ENCODE peak calls at places on chromosomes 1 and 21, in nine cellular contexts. One of them, this sample, is unnamed.

GRCh38 chr1:225423518-225423855 is 4.4 kb downstream of the LBR start:
- DNase-seq in islet precursor cell: no peak
- DNase-seq in bronchial epithelial cell: no peak
- DNase-seq in esophagus muscularis mucosa: no peak
- DNase-seq in NCI-H187 treated with DMSO at 0.1 percent for 48 hours: no peak
- DNase-seq in fibroblast of the aortic adventitia: no peak
- DNase-seq in SHP77: no peak
- DNase-seq in transverse colon: no peak
- DNase-seq in GM13977: no peak
- DNase-seq in this sample: no peak

GRCh38 chr1:86858524-86859261 is 55.2 kb downstream of the SELENOF start:
- DNase-seq in islet precursor cell: no peak
- DNase-seq in fibroblast of the aortic adventitia: no peak
- DNase-seq in transverse colon: no peak
- DNase-seq in NCI-H187 treated with DMSO at 0.1 percent for 48 hours: no peak
- DNase-seq in bronchial epithelial cell: no peak
- DNase-seq in SHP77: no peak
- DNase-seq in GM13977: no peak
- DNase-seq in esophagus muscularis mucosa: no peak
- DNase-seq in this sample: no peak

GRCh38 chr1:64886877-64887276 is 79.5 kb downstream of the JAK1 start:
- DNase-seq in fibroblast of the aortic adventitia: no peak
- DNase-seq in NCI-H187 treated with DMSO at 0.1 percent for 48 hours: no peak
- DNase-seq in bronchial epithelial cell: no peak
- DNase-seq in esophagus muscularis mucosa: peak; percentile 37
- DNase-seq in transverse colon: no peak
- DNase-seq in islet precursor cell: no peak
- DNase-seq in GM13977: no peak
- DNase-seq in SHP77: no peak
- DNase-seq in this sample: no peak

GRCh38 chr1:8516793-8517556 is 199.1 kb downstream of the SLC45A1 start:
- DNase-seq in fibroblast of the aortic adventitia: no peak
- DNase-seq in bronchial epithelial cell: peak; percentile 10
- DNase-seq in transverse colon: no peak
- DNase-seq in esophagus muscularis mucosa: no peak
- DNase-seq in islet precursor cell: no peak
- DNase-seq in SHP77: no peak
- DNase-seq in GM13977: no peak
- DNase-seq in NCI-H187 treated with DMSO at 0.1 percent for 48 hours: no peak
- DNase-seq in this sample: no peak

GRCh38 chr1:153032677-153033308 is 1.8 kb downstream of the SPRR1B start:
- DNase-seq in NCI-H187 treated with DMSO at 0.1 percent for 48 hours: no peak
- DNase-seq in transverse colon: no peak
- DNase-seq in islet precursor cell: peak; percentile 71
- DNase-seq in bronchial epithelial cell: peak; percentile 99
- DNase-seq in esophagus muscularis mucosa: no peak
- DNase-seq in SHP77: peak; percentile 25
- DNase-seq in fibroblast of the aortic adventitia: peak; percentile 43
- DNase-seq in GM13977: peak; percentile 11
- DNase-seq in this sample: no peak

GRCh38 chr1:173427146-173428054 is 49.7 kb upstream of the PRDX6 start:
- DNase-seq in bronchial epithelial cell: no peak
- DNase-seq in SHP77: no peak
- DNase-seq in GM13977: no peak
- DNase-seq in fibroblast of the aortic adventitia: no peak
- DNase-seq in transverse colon: no peak
- DNase-seq in islet precursor cell: no peak
- DNase-seq in NCI-H187 treated with DMSO at 0.1 percent for 48 hours: no peak
- DNase-seq in esophagus muscularis mucosa: no peak
- DNase-seq in this sample: no peak

GRCh38 chr1:6472391-6472790 is 6.4 kb upstream of the TNFRSF25 start:
- DNase-seq in bronchial epithelial cell: no peak
- DNase-seq in GM13977: no peak
- DNase-seq in transverse colon: no peak
- DNase-seq in esophagus muscularis mucosa: no peak
- DNase-seq in fibroblast of the aortic adventitia: no peak
- DNase-seq in NCI-H187 treated with DMSO at 0.1 percent for 48 hours: no peak
- DNase-seq in islet precursor cell: no peak
- DNase-seq in SHP77: no peak
- DNase-seq in this sample: no peak

GRCh38 chr21:45393021-45393420 is 11.9 kb upstream of the COL18A1 start:
- DNase-seq in fibroblast of the aortic adventitia: no peak
- DNase-seq in islet precursor cell: peak; percentile 49
- DNase-seq in transverse colon: no peak
- DNase-seq in NCI-H187 treated with DMSO at 0.1 percent for 48 hours: no peak
- DNase-seq in esophagus muscularis mucosa: no peak
- DNase-seq in bronchial epithelial cell: no peak
- DNase-seq in SHP77: no peak
- DNase-seq in GM13977: no peak
- DNase-seq in this sample: no peak

GRCh38 chr1:87449348-87449963 is 120.8 kb downstream of the LMO4 start:
- DNase-seq in islet precursor cell: peak; percentile 64
- DNase-seq in esophagus muscularis mucosa: no peak
- DNase-seq in bronchial epithelial cell: peak; percentile 61
- DNase-seq in NCI-H187 treated with DMSO at 0.1 percent for 48 hours: no peak
- DNase-seq in GM13977: peak; percentile 40
- DNase-seq in fibroblast of the aortic adventitia: peak; percentile 34
- DNase-seq in transverse colon: peak; percentile 70
- DNase-seq in SHP77: peak; percentile 74
- DNase-seq in this sample: no peak

GRCh38 chr1:107952989-107953388 is 12.0 kb downstream of the VAV3 start:
- DNase-seq in fibroblast of the aortic adventitia: no peak
- DNase-seq in NCI-H187 treated with DMSO at 0.1 percent for 48 hours: no peak
- DNase-seq in SHP77: no peak
- DNase-seq in transverse colon: no peak
- DNase-seq in esophagus muscularis mucosa: no peak
- DNase-seq in islet precursor cell: no peak
- DNase-seq in bronchial epithelial cell: no peak
- DNase-seq in GM13977: no peak
- DNase-seq in this sample: no peak

GRCh38 chr1:62318756-62319544 is at the start of gene KANK4:
- DNase-seq in SHP77: no peak
- DNase-seq in bronchial epithelial cell: no peak
- DNase-seq in GM13977: no peak
- DNase-seq in fibroblast of the aortic adventitia: no peak
- DNase-seq in esophagus muscularis mucosa: no peak
- DNase-seq in transverse colon: peak; percentile 45
- DNase-seq in islet precursor cell: peak; percentile 77
- DNase-seq in NCI-H187 treated with DMSO at 0.1 percent for 48 hours: no peak
- DNase-seq in this sample: no peak

GRCh38 chr1:67342002-67342890 is 34.6 kb downstream of the IL12RB2 start:
- DNase-seq in GM13977: no peak
- DNase-seq in fibroblast of the aortic adventitia: no peak
- DNase-seq in esophagus muscularis mucosa: no peak
- DNase-seq in islet precursor cell: no peak
- DNase-seq in transverse colon: no peak
- DNase-seq in SHP77: no peak
- DNase-seq in NCI-H187 treated with DMSO at 0.1 percent for 48 hours: no peak
- DNase-seq in bronchial epithelial cell: no peak
- DNase-seq in this sample: no peak

GRCh38 chr1:60173729-60174128 is 100.2 kb upstream of the C1orf87 start:
- DNase-seq in esophagus muscularis mucosa: no peak
- DNase-seq in islet precursor cell: no peak
- DNase-seq in fibroblast of the aortic adventitia: no peak
- DNase-seq in SHP77: no peak
- DNase-seq in NCI-H187 treated with DMSO at 0.1 percent for 48 hours: no peak
- DNase-seq in transverse colon: no peak
- DNase-seq in GM13977: no peak
- DNase-seq in bronchial epithelial cell: no peak
- DNase-seq in this sample: no peak

GRCh38 chr1:240936911-240937668 is 325.1 kb upstream of the GREM2 start:
- DNase-seq in NCI-H187 treated with DMSO at 0.1 percent for 48 hours: no peak
- DNase-seq in fibroblast of the aortic adventitia: no peak
- DNase-seq in SHP77: no peak
- DNase-seq in islet precursor cell: no peak
- DNase-seq in bronchial epithelial cell: no peak
- DNase-seq in esophagus muscularis mucosa: no peak
- DNase-seq in transverse colon: no peak
- DNase-seq in GM13977: no peak
- DNase-seq in this sample: no peak

GRCh38 chr1:151513626-151514101 is 2.5 kb downstream of the CGN start:
- DNase-seq in esophagus muscularis mucosa: no peak
- DNase-seq in SHP77: peak; percentile 14
- DNase-seq in GM13977: no peak
- DNase-seq in bronchial epithelial cell: peak; percentile 93
- DNase-seq in NCI-H187 treated with DMSO at 0.1 percent for 48 hours: no peak
- DNase-seq in islet precursor cell: peak; percentile 96
- DNase-seq in fibroblast of the aortic adventitia: no peak
- DNase-seq in transverse colon: peak; percentile 91
- DNase-seq in this sample: no peak

GRCh38 chr21:46129846-46130651 is 25.3 kb downstream of the FTCD start:
- DNase-seq in NCI-H187 treated with DMSO at 0.1 percent for 48 hours: no peak
- DNase-seq in SHP77: no peak
- DNase-seq in fibroblast of the aortic adventitia: no peak
- DNase-seq in esophagus muscularis mucosa: no peak
- DNase-seq in islet precursor cell: no peak
- DNase-seq in transverse colon: no peak
- DNase-seq in bronchial epithelial cell: no peak
- DNase-seq in GM13977: no peak
- DNase-seq in this sample: no peak

GRCh38 chr1:22398656-22399420 is 52.8 kb upstream of the ZBTB40 start:
- DNase-seq in NCI-H187 treated with DMSO at 0.1 percent for 48 hours: no peak
- DNase-seq in bronchial epithelial cell: no peak
- DNase-seq in GM13977: no peak
- DNase-seq in SHP77: no peak
- DNase-seq in transverse colon: no peak
- DNase-seq in esophagus muscularis mucosa: no peak
- DNase-seq in fibroblast of the aortic adventitia: peak; percentile 13
- DNase-seq in islet precursor cell: no peak
- DNase-seq in this sample: no peak

GRCh38 chr1:114901739-114902255 is 47.1 kb downstream of the SYCP1 start:
- DNase-seq in transverse colon: no peak
- DNase-seq in bronchial epithelial cell: no peak
- DNase-seq in islet precursor cell: no peak
- DNase-seq in GM13977: no peak
- DNase-seq in esophagus muscularis mucosa: no peak
- DNase-seq in fibroblast of the aortic adventitia: no peak
- DNase-seq in SHP77: no peak
- DNase-seq in NCI-H187 treated with DMSO at 0.1 percent for 48 hours: no peak
- DNase-seq in this sample: no peak

GRCh38 chr1:216900116-216900620 is 176.9 kb upstream of the ESRRG start:
- DNase-seq in NCI-H187 treated with DMSO at 0.1 percent for 48 hours: no peak
- DNase-seq in GM13977: no peak
- DNase-seq in esophagus muscularis mucosa: no peak
- DNase-seq in SHP77: no peak
- DNase-seq in fibroblast of the aortic adventitia: no peak
- DNase-seq in transverse colon: no peak
- DNase-seq in bronchial epithelial cell: no peak
- DNase-seq in islet precursor cell: no peak
- DNase-seq in this sample: no peak

GRCh38 chr1:145849356-145850165 is 4.1 kb downstream of the NUDT17 start:
- DNase-seq in transverse colon: no peak
- DNase-seq in esophagus muscularis mucosa: no peak
- DNase-seq in islet precursor cell: peak; percentile 72
- DNase-seq in GM13977: no peak
- DNase-seq in fibroblast of the aortic adventitia: peak; percentile 75
- DNase-seq in bronchial epithelial cell: peak; percentile 59
- DNase-seq in SHP77: no peak
- DNase-seq in NCI-H187 treated with DMSO at 0.1 percent for 48 hours: no peak
- DNase-seq in this sample: no peak